ENCODE peak calls at places on chromosomes 12 and 14, in four cellular contexts. J, R, H and A are unnamed samples.
A peak's percentile ranks its signal among the peaks of the same experiment; 100 is the strongest.

GRCh38 chr12:64556231-64556630 is 54.1 kb upstream of the RASSF3 start:
- DNase-seq in J (no peak), R (no peak), H (no peak), A (no peak)

GRCh38 chr12:104357431-104357952 is 54.0 kb downstream of the EID3 start:
- DNase-seq in J (no peak), R (no peak), H (no peak), A (no peak)

GRCh38 chr12:12717586-12718381 is 616 bp downstream of the CDKN1B start:
- DNase-seq in H (no peak), R (no peak), J (no peak), A (no peak)

GRCh38 chr12:130646690-130647089 is 69.4 kb downstream of the RIMBP2 start:
- DNase-seq in J (no peak), H (no peak), R (no peak), A (no peak)

GRCh38 chr12:25740617-25741016 is 187.5 kb upstream of the LMNTD1 start:
- DNase-seq in H (no peak), R (no peak), J (no peak), A (no peak)

GRCh38 chr14:53894456-53894855 is 62.2 kb downstream of the BMP4 start:
- DNase-seq in J (peak; percentile 27), H (no peak), R (no peak), A (no peak)

GRCh38 chr12:91432079-91432478 is 249.5 kb upstream of the DCN start:
- DNase-seq in H (no peak), J (peak; percentile 70), R (no peak), A (no peak)

GRCh38 chr12:49909826-49910225 is 6.1 kb upstream of the FAIM2 start:
- DNase-seq in J (no peak), H (peak; percentile 23), R (no peak), A (no peak)

GRCh38 chr14:90446405-90446804 is 49.6 kb downstream of the CALM1 start:
- DNase-seq in H (no peak), J (no peak), R (no peak), A (no peak)

GRCh38 chr14:103056322-103057027 is 874 bp downstream of the CDC42BPB start:
- DNase-seq in R (no peak), H (no peak), J (peak; percentile 61), A (no peak)

GRCh38 chr14:104086210-104086660 is 735 bp downstream of the ASPG start:
- DNase-seq in H (no peak), R (no peak), J (no peak), A (no peak)

GRCh38 chr14:103401223-103402214 is 16.3 kb downstream of the MARK3 start:
- DNase-seq in H (no peak), J (peak; percentile 77), R (no peak), A (no peak)

GRCh38 chr14:36556811-36557433 is 25.5 kb downstream of the NKX2-8 start:
- DNase-seq in J (no peak), H (no peak), R (no peak), A (no peak)

GRCh38 chr12:26122681-26123481 is 2.0 kb downstream of the BHLHE41 start:
- DNase-seq in H (no peak), R (peak; percentile 26), J (peak; percentile 74), A (peak; percentile 65)

DNA sequence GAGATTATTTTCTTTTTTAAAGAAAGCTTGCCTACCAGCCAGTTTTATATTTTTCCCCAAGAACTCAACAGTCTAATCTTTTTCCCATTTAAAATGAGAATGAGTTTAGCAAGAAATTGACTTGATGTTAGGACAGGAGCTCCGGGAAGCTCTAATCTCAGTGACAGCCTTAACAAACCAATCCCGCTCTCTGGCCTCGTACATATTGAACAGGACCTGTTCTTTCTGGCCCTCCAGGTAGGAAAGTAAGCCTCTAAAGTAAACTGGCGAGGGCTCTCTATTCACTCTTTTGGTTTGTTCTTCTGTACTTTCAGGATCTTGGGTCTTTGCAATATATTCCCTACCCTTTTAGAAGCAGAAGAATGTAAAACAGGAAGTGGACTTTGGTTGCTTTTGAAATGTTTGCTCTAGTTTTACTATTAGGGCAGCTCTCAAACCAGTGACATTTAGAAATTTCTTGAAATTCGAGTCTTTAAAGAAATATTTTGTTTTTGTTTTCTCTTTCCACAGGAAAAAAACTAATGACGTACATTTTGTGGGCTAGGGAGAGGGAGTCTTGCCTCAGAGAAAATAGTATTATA is 17.9 kb upstream of the NPAS3 start:
- DNase-seq in R (no peak), J (no peak), H (no peak), A (no peak)
- H3K27ac ChIP-seq in R (no peak overlapping the region), J (no peak overlapping the region), H (no peak overlapping the region), A (no peak overlapping the region)

DNA sequence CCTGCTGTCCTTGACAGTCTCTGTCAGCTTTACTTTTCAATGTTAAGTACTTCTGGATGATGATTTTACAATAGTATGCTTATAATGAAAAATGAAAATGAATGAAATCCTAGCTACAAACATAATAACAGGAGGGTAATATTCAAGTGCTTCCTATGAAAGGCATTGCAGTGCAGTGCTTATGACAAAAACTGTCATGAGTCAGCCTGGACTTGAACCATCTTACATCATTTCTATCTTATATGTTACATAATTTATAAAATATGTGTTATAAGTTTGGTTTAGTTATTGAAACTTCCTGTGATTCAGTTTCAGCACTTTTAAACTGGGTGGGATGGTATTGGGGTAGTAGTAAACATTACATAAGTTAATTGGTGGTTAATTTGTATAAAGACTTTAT is 451.7 kb downstream of the TMEM117 start:
- DNase-seq in J (no peak), R (no peak), H (no peak), A (no peak)
- H3K27ac ChIP-seq in J (no peak overlapping the region), R (no peak overlapping the region), H (no peak overlapping the region), A (no peak overlapping the region)

GRCh38 chr12:112401054-112401453 is 8.4 kb downstream of the RPL6 start:
- DNase-seq in R (no peak), H (no peak), J (no peak), A (no peak)

GRCh38 chr12:112406519-112407488 is 2.6 kb downstream of the RPL6 start:
- DNase-seq in R (no peak), J (no peak), H (no peak), A (no peak)

GRCh38 chr12:112401903-112402498 is 7.4 kb downstream of the RPL6 start:
- DNase-seq in R (no peak), H (no peak), J (no peak), A (no peak)
- H3K27ac ChIP-seq in R (no peak overlapping the region), H (no peak overlapping the region), J (no peak overlapping the region), A (no peak overlapping the region)

DNA sequence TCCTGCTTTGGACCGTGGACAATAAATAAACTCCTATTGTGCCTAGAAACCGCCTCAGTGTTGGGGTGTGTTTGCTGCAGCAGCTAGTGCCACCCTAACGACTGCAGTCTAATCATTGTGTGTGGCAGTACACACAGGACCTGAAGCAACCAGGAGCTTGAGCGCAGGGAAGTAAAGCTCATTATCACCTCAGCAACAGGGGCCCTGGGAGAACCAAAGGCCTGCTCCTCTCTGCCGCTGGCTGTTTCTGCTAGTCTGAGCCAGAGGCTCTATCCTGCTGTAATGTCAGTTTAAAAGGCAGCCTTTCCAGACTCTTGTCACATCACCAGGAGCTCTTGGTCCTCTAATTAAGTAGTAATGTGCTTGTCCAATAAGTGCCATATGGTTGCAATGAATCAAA is 119.3 kb downstream of the CACNA1C start:
- DNase-seq in R (no peak), J (no peak), H (no peak), A (no peak)
- H3K27ac ChIP-seq in R (no peak overlapping the region), J (no peak overlapping the region), H (no peak overlapping the region), A (no peak overlapping the region)

GRCh38 chr12:2858944-2859352 is 2.1 kb upstream of the TEX52 start:
- DNase-seq in J (peak; percentile 14), H (no peak), R (no peak), A (no peak)
- H3K27ac ChIP-seq in J (no peak overlapping the region), H (no peak overlapping the region), R (no peak overlapping the region), A (no peak overlapping the region)

DNA sequence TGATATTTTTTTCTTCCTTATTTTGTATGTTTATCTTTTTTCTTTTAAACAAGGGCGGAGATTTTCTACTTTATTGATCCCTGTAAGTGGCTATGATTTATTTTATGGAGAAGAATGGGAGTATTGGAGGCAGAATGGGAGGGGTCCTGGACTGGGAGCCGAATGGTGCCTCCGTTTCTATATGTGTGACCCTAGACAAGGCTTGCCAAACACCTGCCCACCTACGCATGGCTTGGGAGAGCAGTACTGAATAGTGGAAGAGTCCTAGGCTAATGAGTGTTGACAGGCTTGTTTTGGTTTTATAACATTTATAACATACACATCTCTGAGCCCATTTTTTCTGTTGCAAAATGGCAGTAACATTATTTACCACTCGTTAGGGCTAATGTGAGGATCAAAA is 29.0 kb downstream of the STK38L start:
- DNase-seq in R (no peak), J (no peak), H (no peak), A (no peak)
- H3K27ac ChIP-seq in R (peak overlapping the region; percentile 54), J (no peak overlapping the region), H (no peak overlapping the region), A (no peak overlapping the region)